ENCODE peak calls at places on chromosomes 12 and 14, in four cellular contexts. C is A549, O is mesothelial cell of epicardium, F is WTC11. D is an unnamed sample.

GRCh38 chr12:89768586-89769482 is 60.2 kb upstream of the ATP2B1 start:
- DNase-seq in C (peak; percentile 18), O (no peak), F (no peak), D (no peak)

GRCh38 chr14:87131879-87132278 is 861.1 kb downstream of the GALC start:
- DNase-seq in C (no peak), O (no peak), F (no peak), D (no peak)

GRCh38 chr14:102508774-102509743 is 517 bp downstream of the ANKRD9 start:
- DNase-seq in C (no peak), O (no peak), F (no peak), D (peak; percentile 45)

GRCh38 chr12:84974177-84974815 is 61.7 kb upstream of the SLC6A15 start:
- DNase-seq in C (no peak), O (no peak), F (no peak), D (no peak)

GRCh38 chr12:121949643-121950397 is 31.4 kb downstream of the CFAP251 start:
- DNase-seq in C (no peak), O (no peak), F (no peak), D (peak; percentile 87)

GRCh38 chr12:21881950-21882349 is 59.3 kb downstream of the ABCC9 start:
- DNase-seq in C (no peak), O (no peak), F (no peak), D (no peak)

GRCh38 chr12:88228720-88229119 is 86.6 kb downstream of the TMTC3 start:
- DNase-seq in C (no peak), O (no peak), F (no peak), D (no peak)

GRCh38 chr14:54502602-54503001 is 7.1 kb upstream of the CGRRF1 start:
- DNase-seq in C (no peak), O (no peak), F (no peak), D (no peak)

GRCh38 chr14:58747181-58747580 is 109.4 kb downstream of the DACT1 start:
- DNase-seq in C (no peak), O (no peak), F (no peak), D (no peak)

GRCh38 chr14:67265131-67265530 is 23.9 kb downstream of the PALS1 start:
- DNase-seq in C (no peak), O (no peak), F (no peak), D (peak; percentile 58)

GRCh38 chr12:54649825-54650224 is 1.7 kb upstream of the DCD start:
- DNase-seq in C (no peak), O (no peak), F (no peak), D (no peak)

GRCh38 chr12:115158816-115159215 is 474.8 kb upstream of the TBX3 start:
- DNase-seq in C (no peak), O (no peak), F (no peak), D (peak; percentile 68)

GRCh38 chr14:59677771-59678211 is 101.2 kb upstream of the CCDC175 start:
- DNase-seq in C (no peak), O (no peak), F (no peak), D (no peak)

GRCh38 chr14:75247286-75247922 is 31.2 kb upstream of the FOS start:
- DNase-seq in C (no peak), O (no peak), F (no peak), D (no peak)

GRCh38 chr14:104352493-104353220 is 214.3 kb downstream of the KIF26A start:
- DNase-seq in C (no peak), O (no peak), F (no peak), D (no peak)

GRCh38 chr12:46553911-46554310 is 181.3 kb upstream of the SLC38A2 start:
- DNase-seq in C (no peak), O (no peak), F (no peak), D (no peak)

GRCh38 chr14:39265032-39265431 is 31.3 kb downstream of the MIA2 start:
- DNase-seq in C (no peak), O (no peak), F (no peak), D (peak; percentile 22)

GRCh38 chr14:64279719-64280668 is 14.2 kb downstream of the ESR2 start:
- DNase-seq in C (no peak), O (no peak), F (no peak), D (no peak)

GRCh38 chr12:97989366-97989940 is 525.9 kb upstream of the TMPO start:
- DNase-seq in C (no peak), O (no peak), F (no peak), D (no peak)

GRCh38 chr12:115726691-115727090 is 550.8 kb downstream of the MED13L start:
- DNase-seq in C (no peak), O (no peak), F (no peak), D (no peak)

GRCh38 chr14:59294662-59294992 is 106.2 kb downstream of the DAAM1 start:
- DNase-seq in C (no peak), O (no peak), F (no peak), D (no peak)

GRCh38 chr12:42180990-42181611 is 36.4 kb upstream of the GXYLT1 start:
- DNase-seq in C (no peak), O (no peak), F (no peak), D (peak; percentile 62)

GRCh38 chr14:104972301-104973211 is 5.6 kb downstream of the AHNAK2 start:
- DNase-seq in C (peak; percentile 79), O (no peak), F (no peak), D (no peak)

GRCh38 chr12:3073438-3074255 is 3.5 kb upstream of the TSPAN9 start:
- DNase-seq in C (peak; percentile 92), O (peak; percentile 73), F (peak; percentile 92), D (peak; percentile 90)

GRCh38 chr12:108633534-108634224 is at the start of gene SELPLG:
- DNase-seq in C (no peak), O (no peak), F (no peak), D (no peak)

GRCh38 chr14:102708494-102708893 is 68.8 kb upstream of the TRAF3 start:
- DNase-seq in C (no peak), O (no peak), F (no peak), D (no peak)

GRCh38 chr12:95848575-95849388 is 10.0 kb upstream of the SNRPF start:
- DNase-seq in C (peak; percentile 55), O (no peak), F (no peak), D (peak; percentile 61)

GRCh38 chr12:17818931-17819330 is 271.1 kb downstream of the RERGL start:
- DNase-seq in C (no peak), O (no peak), F (no peak), D (no peak)

GRCh38 chr14:56199095-56199975 is 81.1 kb downstream of the PELI2 start:
- DNase-seq in C (peak; percentile 63), O (no peak), F (no peak), D (peak; percentile 98)

GRCh38 chr12:12244341-12244740 is 22.5 kb downstream of the LRP6 start:
- DNase-seq in C (no peak), O (no peak), F (no peak), D (no peak)

GRCh38 chr12:124322271-124322998 is 27.5 kb downstream of the RFLNA start:
- DNase-seq in C (no peak), O (no peak), F (no peak), D (no peak)

DNA sequence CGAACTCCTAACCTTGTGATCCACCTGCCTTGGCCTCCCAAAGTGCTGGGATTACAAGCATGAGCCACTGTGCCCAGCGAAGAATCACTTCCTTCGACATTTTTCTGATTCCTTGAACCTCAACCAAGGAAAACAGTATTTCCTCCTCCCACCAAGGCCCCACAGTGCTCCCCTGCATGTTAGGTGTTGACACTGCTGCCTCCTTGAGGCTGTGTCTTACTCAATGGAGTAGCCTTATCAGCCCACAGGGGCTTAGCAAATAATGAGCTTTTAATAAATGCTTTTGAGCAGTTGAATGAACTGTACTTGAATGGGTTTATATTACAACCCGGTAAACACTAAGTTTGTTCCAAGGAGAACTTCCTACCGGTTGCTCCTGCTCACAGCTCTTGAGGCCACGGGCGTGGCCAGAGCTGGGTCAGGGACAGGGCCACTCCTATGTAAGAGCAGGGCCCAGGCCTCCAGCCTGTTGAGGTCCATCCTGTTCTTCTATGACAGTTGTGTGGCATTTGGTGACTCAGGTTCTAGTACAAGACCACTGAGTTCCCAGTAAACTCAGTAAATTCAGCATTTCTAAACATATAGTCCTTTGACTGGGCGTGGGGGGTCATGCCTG is 36.8 kb upstream of the TUBA1A start:
- DNase-seq in C (no peak), O (no peak), F (no peak), D (no peak)
- TF ChIP-seq CTCF in C (no peak), O (no peak), F (no peak), D (peak; percentile 29)

GRCh38 chr14:23286020-23286903 is at the start of gene HOMEZ:
- DNase-seq in C (peak; percentile 98), O (peak; percentile 92), F (peak; percentile 98), D (peak; percentile 98)
- TF ChIP-seq CTCF in C (no peak), O (no peak), F (no peak), D (peak; percentile 14)

DNA sequence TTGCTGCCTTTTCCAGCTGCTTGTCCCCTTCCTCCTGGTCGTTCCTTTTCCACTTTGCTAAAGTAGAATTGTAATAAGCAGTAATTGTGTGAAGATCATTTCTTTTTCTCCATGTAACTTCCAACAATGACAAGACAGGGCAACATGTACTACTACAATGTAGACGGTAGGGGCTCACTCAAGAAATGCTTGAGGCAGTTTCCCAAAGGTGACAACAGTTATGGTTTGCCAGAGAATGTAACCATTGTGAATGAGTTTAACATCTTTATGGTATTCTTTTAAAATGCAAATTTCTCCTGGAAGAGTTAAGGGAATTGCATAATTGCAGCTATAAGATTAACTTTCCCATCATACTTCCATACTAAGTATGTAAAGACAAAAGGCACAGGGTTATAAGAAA is 23.8 kb upstream of the PHLDA1 start:
- DNase-seq in C (no peak), O (no peak), F (no peak), D (no peak)
- TF ChIP-seq CTCF in C (no peak), O (no peak), F (no peak), D (no peak)

DNA sequence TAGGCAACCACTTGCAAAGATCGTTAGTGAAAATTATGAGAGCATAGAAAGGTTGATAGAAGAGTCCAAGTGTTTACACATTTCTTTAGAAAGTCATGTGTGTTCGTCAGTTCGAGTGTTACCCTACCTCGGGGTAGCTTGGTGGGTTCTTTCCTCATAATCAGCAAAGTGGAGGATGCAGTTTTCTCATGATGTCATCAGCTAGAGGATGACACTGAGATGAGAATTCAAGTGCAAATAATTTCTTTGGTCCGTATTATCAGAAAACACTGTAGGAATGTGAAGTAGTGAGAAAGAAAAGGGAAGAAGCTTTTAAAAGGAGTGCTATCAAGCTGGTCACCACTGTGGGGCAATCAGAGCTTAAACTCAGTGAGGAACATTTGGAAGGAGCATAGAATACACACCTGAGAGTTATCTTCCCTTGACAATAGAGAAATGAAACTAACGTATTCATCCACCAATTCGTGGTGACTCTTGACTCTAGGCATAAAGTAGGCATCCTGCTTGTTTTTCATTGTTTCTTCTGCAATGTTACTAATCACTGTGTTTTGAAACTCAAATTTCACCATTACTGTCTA is 1340.9 kb upstream of the TMEM132C start:
- DNase-seq in C (no peak), O (no peak), F (no peak), D (no peak)
- TF ChIP-seq CTCF in C (no peak), O (no peak), F (no peak), D (no peak)

GRCh38 chr12:29517265-29517664 is 19.8 kb upstream of the OVCH1 start:
- DNase-seq in C (no peak), O (no peak), F (no peak), D (no peak)
- TF ChIP-seq CTCF in C (no peak), O (no peak), F (no peak), D (no peak)

GRCh38 chr12:65300679-65301349 is 22.3 kb downstream of the MSRB3 start:
- DNase-seq in C (peak; percentile 20), O (no peak), F (peak; percentile 37), D (peak; percentile 77)
- TF ChIP-seq CTCF in C (no peak), O (peak; percentile 48), F (no peak), D (peak; percentile 48)

DNA sequence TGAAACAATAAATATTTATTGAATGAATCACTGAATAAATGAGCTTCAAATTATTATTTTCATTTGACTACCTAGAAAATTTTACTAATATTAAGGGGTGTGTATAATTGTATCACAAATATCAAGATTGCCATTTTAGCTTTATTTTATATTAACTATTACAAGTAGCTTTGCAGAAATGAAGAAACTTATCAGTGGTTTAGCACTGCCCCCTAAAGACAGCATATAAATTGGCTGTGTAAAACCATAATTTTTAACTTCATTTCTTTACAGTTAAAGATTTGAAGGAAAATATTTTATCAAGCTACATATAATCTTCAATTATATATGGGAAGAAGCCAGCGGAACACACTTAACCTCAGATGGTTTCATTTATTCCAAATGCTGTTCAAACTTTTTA is 11.4 kb downstream of the GARIN6 start:
- DNase-seq in C (no peak), O (no peak), F (no peak), D (peak; percentile 8)
- TF ChIP-seq CTCF in C (peak; percentile 52), O (no peak), F (no peak), D (no peak)

D was measured in cardiac muscle cell.